ENCODE peak calls at places on chromosomes 4 and X, in four cellular contexts. D, K, G and E are unnamed samples.

GRCh38 chr4:129379429-129379828 is 283.5 kb downstream of the C4orf33 start:
- DNase-seq in K (peak), G (no peak), D (no peak), E (no peak)

GRCh38 chrX:19791562-19791961 is 95.8 kb downstream of the SH3KBP1 start:
- DNase-seq in K (no peak), G (no peak), D (no peak), E (no peak)

GRCh38 chrX:41666251-41666650 is 22.5 kb upstream of the GPR34 start:
- DNase-seq in D (no peak), K (peak), G (peak), E (no peak)

GRCh38 chr4:87103691-87104187 is 116.7 kb downstream of the KLHL8 start:
- DNase-seq in K (no peak), D (no peak), G (no peak), E (peak)

GRCh38 chr4:128859887-128860774 is 50.6 kb downstream of the JADE1 start:
- DNase-seq in D (no peak), K (no peak), G (no peak), E (no peak)

GRCh38 chr4:86472377-86473019 is 112.6 kb upstream of the MAPK10 start:
- DNase-seq in K (peak), D (no peak), G (no peak), E (no peak)

GRCh38 chrX:133380882-133381619 is 34.2 kb downstream of the GPC4 start:
- DNase-seq in D (no peak), K (no peak), G (no peak), E (no peak)

GRCh38 chr4:68310651-68311247 is 39.1 kb downstream of the YTHDC1 start:
- DNase-seq in D (no peak), K (no peak), G (no peak), E (no peak)

GRCh38 chr4:86653237-86653865 is 59.2 kb downstream of the PTPN13 start:
- DNase-seq in G (no peak), K (no peak), D (no peak), E (peak)

GRCh38 chr4:154593868-154594267 is 3.3 kb upstream of the FGA start:
- DNase-seq in G (no peak), D (no peak), K (no peak), E (peak)

GRCh38 chr4:164056426-164057142 is 562.1 kb downstream of the TMA16 start:
- DNase-seq in G (peak), D (no peak), K (no peak), E (no peak)

GRCh38 chr4:56961107-56961500 is 16.3 kb downstream of the NOA1 start:
- DNase-seq in K (no peak), G (no peak), D (no peak), E (no peak)

GRCh38 chr4:153522800-153523089 is 56.6 kb downstream of the TMEM131L start:
- DNase-seq in D (no peak), K (peak), G (no peak), E (no peak)

GRCh38 chr4:119666653-119667091 is 38.1 kb upstream of the PDE5A start:
- DNase-seq in K (peak), G (no peak), D (no peak), E (peak)

GRCh38 chr4:5455003-5455585 is 253.3 kb downstream of the EVC2 start:
- DNase-seq in G (no peak), K (no peak), D (no peak), E (no peak)